ENCODE peak calls at places on chromosomes 11 and 22, in four cellular contexts. One of them, this sample, is unnamed.

GRCh38 chr22:35540600-35541253 is at the start of gene RASD2:
- DNase-seq in astrocyte of the cerebellum: no peak
- DNase-seq in frontal cortex: peak; percentile 68
- DNase-seq in NCI-H460: no peak
- DNase-seq in this sample: peak; percentile 32

GRCh38 chr11:116502641-116503061 is 270.1 kb downstream of the BUD13 start:
- DNase-seq in frontal cortex: peak; percentile 35
- DNase-seq in NCI-H460: no peak
- DNase-seq in astrocyte of the cerebellum: no peak
- DNase-seq in this sample: no peak

GRCh38 chr11:71452354-71453020 is 516 bp upstream of the NADSYN1 start:
- DNase-seq in astrocyte of the cerebellum: no peak
- DNase-seq in NCI-H460: no peak
- DNase-seq in frontal cortex: peak; percentile 48
- DNase-seq in this sample: peak; percentile 4

GRCh38 chr11:3056296-3057068 is 741 bp downstream of the CARS1 start:
- DNase-seq in NCI-H460: no peak
- DNase-seq in astrocyte of the cerebellum: no peak
- DNase-seq in frontal cortex: no peak
- DNase-seq in this sample: peak; percentile 27

GRCh38 chr11:12838463-12839120 is 164.4 kb downstream of the TEAD1 start:
- DNase-seq in astrocyte of the cerebellum: no peak
- DNase-seq in frontal cortex: no peak
- DNase-seq in NCI-H460: no peak
- DNase-seq in this sample: no peak

GRCh38 chr11:130827697-130828377 is 88.4 kb downstream of the SNX19 start:
- DNase-seq in astrocyte of the cerebellum: no peak
- DNase-seq in frontal cortex: no peak
- DNase-seq in NCI-H460: peak; percentile 4
- DNase-seq in this sample: peak; percentile 71

GRCh38 chr22:39598017-39598965 is 27.7 kb downstream of the CACNA1I start:
- DNase-seq in frontal cortex: no peak
- DNase-seq in NCI-H460: no peak
- DNase-seq in astrocyte of the cerebellum: no peak
- DNase-seq in this sample: no peak

GRCh38 chr11:59761985-59762384 is 6.8 kb downstream of the STX3 start:
- DNase-seq in astrocyte of the cerebellum: no peak
- DNase-seq in NCI-H460: no peak
- DNase-seq in frontal cortex: no peak
- DNase-seq in this sample: no peak

GRCh38 chr22:24146791-24147353 is 34.4 kb upstream of the SUSD2 start:
- DNase-seq in astrocyte of the cerebellum: peak; percentile 84
- DNase-seq in frontal cortex: no peak
- DNase-seq in NCI-H460: no peak
- DNase-seq in this sample: no peak

GRCh38 chr11:125312812-125313211 is 148.3 kb downstream of the PKNOX2 start:
- DNase-seq in frontal cortex: no peak
- DNase-seq in astrocyte of the cerebellum: no peak
- DNase-seq in NCI-H460: no peak
- DNase-seq in this sample: no peak

GRCh38 chr22:37197451-37198289 is 9.6 kb upstream of the C1QTNF6 start:
- DNase-seq in NCI-H460: peak; percentile 47
- DNase-seq in astrocyte of the cerebellum: no peak
- DNase-seq in frontal cortex: no peak
- DNase-seq in this sample: no peak

GRCh38 chr22:32600184-32600583 is 125.6 kb downstream of the FBXO7 start:
- DNase-seq in NCI-H460: no peak
- DNase-seq in frontal cortex: no peak
- DNase-seq in astrocyte of the cerebellum: no peak
- DNase-seq in this sample: no peak

GRCh38 chr11:131301306-131301705 is 69.1 kb upstream of the NTM start:
- DNase-seq in NCI-H460: no peak
- DNase-seq in astrocyte of the cerebellum: no peak
- DNase-seq in frontal cortex: no peak
- DNase-seq in this sample: no peak

GRCh38 chr11:96306933-96307747 is 35.9 kb downstream of the MAML2 start:
- DNase-seq in NCI-H460: peak; percentile 96
- DNase-seq in astrocyte of the cerebellum: peak; percentile 98
- DNase-seq in frontal cortex: no peak
- DNase-seq in this sample: peak; percentile 75

GRCh38 chr11:90204832-90205646 is 17.8 kb downstream of the CHORDC1 start:
- DNase-seq in astrocyte of the cerebellum: peak; percentile 51
- DNase-seq in frontal cortex: no peak
- DNase-seq in NCI-H460: peak; percentile 41
- DNase-seq in this sample: peak; percentile 77

GRCh38 chr11:18471995-18472394 is 16.3 kb downstream of the LDHAL6A start:
- DNase-seq in astrocyte of the cerebellum: no peak
- DNase-seq in frontal cortex: no peak
- DNase-seq in NCI-H460: no peak
- DNase-seq in this sample: no peak

GRCh38 chr11:110488446-110488845 is 58.7 kb downstream of the FDX1 start:
- DNase-seq in astrocyte of the cerebellum: no peak
- DNase-seq in frontal cortex: no peak
- DNase-seq in NCI-H460: no peak
- DNase-seq in this sample: no peak

GRCh38 chr22:38202437-38203089 is 769 bp downstream of the MAFF start:
- DNase-seq in astrocyte of the cerebellum: peak; percentile 79
- DNase-seq in frontal cortex: peak; percentile 69
- DNase-seq in NCI-H460: peak; percentile 34
- DNase-seq in this sample: peak; percentile 88

GRCh38 chr11:118648291-118648690 is 31.2 kb downstream of the TREH start:
- DNase-seq in astrocyte of the cerebellum: no peak
- DNase-seq in NCI-H460: no peak
- DNase-seq in frontal cortex: no peak
- DNase-seq in this sample: no peak

GRCh38 chr11:17230867-17231851 is 23.4 kb upstream of the PIK3C2A start:
- DNase-seq in astrocyte of the cerebellum: no peak
- DNase-seq in NCI-H460: no peak
- DNase-seq in frontal cortex: no peak
- DNase-seq in this sample: no peak

GRCh38 chr11:91591021-91591420 is 633.6 kb upstream of the FAT3 start:
- DNase-seq in frontal cortex: no peak
- DNase-seq in astrocyte of the cerebellum: no peak
- DNase-seq in NCI-H460: no peak
- DNase-seq in this sample: no peak

GRCh38 chr22:31083377-31083768 is 2.3 kb downstream of the SMTN start:
- DNase-seq in NCI-H460: no peak
- DNase-seq in frontal cortex: peak; percentile 26
- DNase-seq in astrocyte of the cerebellum: no peak
- DNase-seq in this sample: no peak

GRCh38 chr22:25067851-25068421 is 115.4 kb downstream of the KIAA1671 start:
- DNase-seq in astrocyte of the cerebellum: no peak
- DNase-seq in NCI-H460: no peak
- DNase-seq in frontal cortex: peak; percentile 31
- DNase-seq in this sample: no peak

GRCh38 chr11:69381681-69382130 is 87.8 kb downstream of the MYEOV start:
- DNase-seq in frontal cortex: no peak
- DNase-seq in astrocyte of the cerebellum: no peak
- DNase-seq in NCI-H460: no peak
- DNase-seq in this sample: no peak

GRCh38 chr11:128890543-128891409 is at the start of gene KCNJ5:
- DNase-seq in astrocyte of the cerebellum: no peak
- DNase-seq in NCI-H460: no peak
- DNase-seq in frontal cortex: no peak
- DNase-seq in this sample: no peak

GRCh38 chr11:117220568-117220967 is 11.3 kb downstream of the PCSK7 start:
- DNase-seq in NCI-H460: no peak
- DNase-seq in frontal cortex: no peak
- DNase-seq in astrocyte of the cerebellum: no peak
- DNase-seq in this sample: no peak

GRCh38 chr11:64492561-64492960 is 98.5 kb upstream of the SLC22A12 start:
- DNase-seq in frontal cortex: no peak
- DNase-seq in NCI-H460: no peak
- DNase-seq in astrocyte of the cerebellum: no peak
- DNase-seq in this sample: no peak

GRCh38 chr22:19066531-19067271 is 55.5 kb downstream of the DGCR2 start:
- DNase-seq in astrocyte of the cerebellum: peak; percentile 38
- DNase-seq in NCI-H460: no peak
- DNase-seq in frontal cortex: no peak
- DNase-seq in this sample: no peak

GRCh38 chr11:99069831-99070444 is 49.2 kb downstream of the CNTN5 start:
- DNase-seq in frontal cortex: no peak
- DNase-seq in astrocyte of the cerebellum: peak; percentile 2
- DNase-seq in NCI-H460: peak; percentile 14
- DNase-seq in this sample: peak; percentile 0

GRCh38 chr11:113764522-113764921 is 9.0 kb downstream of the ZW10 start:
- DNase-seq in frontal cortex: no peak
- DNase-seq in NCI-H460: no peak
- DNase-seq in astrocyte of the cerebellum: no peak
- DNase-seq in this sample: no peak

GRCh38 chr11:2207773-2208621 is 36.4 kb upstream of the TH start:
- DNase-seq in frontal cortex: no peak
- DNase-seq in NCI-H460: no peak
- DNase-seq in astrocyte of the cerebellum: no peak
- DNase-seq in this sample: no peak

GRCh38 chr11:116927163-116927772 is 89.8 kb upstream of the APOA1 start:
- DNase-seq in frontal cortex: no peak
- DNase-seq in NCI-H460: no peak
- DNase-seq in astrocyte of the cerebellum: no peak
- DNase-seq in this sample: peak; percentile 15

GRCh38 chr11:18379201-18379600 is 15.2 kb upstream of the LDHA start:
- DNase-seq in NCI-H460: no peak
- DNase-seq in frontal cortex: no peak
- DNase-seq in astrocyte of the cerebellum: no peak
- DNase-seq in this sample: no peak

GRCh38 chr11:68016161-68016903 is 6.2 kb downstream of the ALDH3B1 start:
- DNase-seq in frontal cortex: no peak
- DNase-seq in astrocyte of the cerebellum: no peak
- DNase-seq in NCI-H460: no peak
- DNase-seq in this sample: no peak